ENCODE peak calls at places on chromosomes 16 and 17, in eight cellular contexts. W is stimulated activated CD4-positive, alpha-beta T cell treated with anti-CD3 and anti-CD28 coated beads, TNF-alpha, amount 100 ng/mL, for 4 hours; F is neuronal stem cell; R is NCI-H1092; Z is NCI-H345; N is activated CD4-positive, alpha-beta T cell treated with anti-CD3 and anti-CD28 coated beads for 48 hours; G is neural crest cell; K is thoracic aorta. D is an unnamed sample.

GRCh38 chr16:69554495-69554894 is 11.3 kb upstream of the NFAT5 start:
- DNase-seq in R (no peak), W (no peak), Z (no peak), F (no peak), G (no peak), N (no peak), K (no peak), D (no peak)

GRCh38 chr17:81737947-81738800 is 26.1 kb downstream of the SLC25A10 start:
- DNase-seq in G (no peak), K (no peak), F (no peak), N (no peak), R (no peak), W (no peak), Z (no peak), D (no peak)

GRCh38 chr16:53094013-53094630 is 39.3 kb downstream of the CHD9 start:
- DNase-seq in R (peak; percentile 52), F (no peak), G (no peak), Z (peak; percentile 77), N (no peak), W (no peak), K (no peak), D (peak; percentile 12)

GRCh38 chr16:68396481-68396880 is 51.8 kb downstream of the SMPD3 start:
- DNase-seq in N (peak; percentile 58), R (no peak), W (peak; percentile 31), K (no peak), F (no peak), G (peak; percentile 16), Z (peak; percentile 8), D (peak; percentile 63)

GRCh38 chr16:84281077-84281476 is 13.6 kb upstream of the WFDC1 start:
- DNase-seq in W (no peak), G (no peak), F (peak; percentile 52), R (no peak), K (no peak), Z (no peak), N (no peak), D (no peak)

GRCh38 chr16:58264961-58265479 is 29.8 kb downstream of the PRSS54 start:
- DNase-seq in N (peak; percentile 40), Z (no peak), W (no peak), R (no peak), G (no peak), K (no peak), F (no peak), D (peak; percentile 33)

GRCh38 chr16:12846592-12846991 is 42.9 kb upstream of the CPPED1 start:
- DNase-seq in F (no peak), N (no peak), Z (no peak), G (no peak), W (no peak), R (no peak), K (no peak), D (no peak)

GRCh38 chr16:86923656-86924055 is 345.3 kb downstream of the FOXL1 start:
- DNase-seq in G (no peak), K (no peak), N (no peak), Z (no peak), W (no peak), R (no peak), F (no peak), D (no peak)

GRCh38 chr17:45784583-45785372 is 658 bp downstream of the CRHR1 start:
- DNase-seq in K (no peak), W (no peak), G (peak; percentile 34), N (peak; percentile 56), Z (peak; percentile 51), F (peak; percentile 57), R (no peak), D (peak; percentile 54)

GRCh38 chr17:2466936-2467335 is 44.8 kb downstream of the METTL16 start:
- DNase-seq in R (no peak), K (no peak), G (no peak), F (no peak), Z (no peak), N (no peak), W (no peak), D (no peak)

GRCh38 chr17:69732272-69732671 is 317.8 kb downstream of the MAP2K6 start:
- DNase-seq in K (no peak), W (no peak), Z (no peak), N (no peak), F (no peak), R (no peak), G (no peak), D (no peak)

GRCh38 chr17:58262149-58262548 is 18.6 kb downstream of the MPO start:
- DNase-seq in F (no peak), R (no peak), N (no peak), Z (no peak), W (no peak), K (no peak), G (no peak), D (no peak)

D was measured in activated CD4-positive, alpha-beta memory T cell treated with anti-CD3 and anti-CD28 coated beads for 36 hours.